ENCODE peak calls at places on chromosome 13, in six cellular contexts. I is Calu3, C is choroid plexus epithelial cell, U is thyroid gland, V is neural crest cell, J is PC-3. T is an unnamed sample.

GRCh38 chr13:41311607-41312500 is 787 bp downstream of the NAA16 start:
- DNase-seq in C (peak), I (peak), U (peak), J (peak), V (peak), T (peak)

GRCh38 chr13:108877300-108877699 is 247.9 kb downstream of the MYO16 start:
- DNase-seq in J (peak), C (peak), I (no peak), V (no peak), U (no peak), T (no peak)

GRCh38 chr13:50629497-50629896 is 214.0 kb downstream of the DLEU7 start:
- DNase-seq in J (no peak), V (no peak), I (no peak), C (peak), U (no peak), T (no peak)

GRCh38 chr13:55244991-55245644 is 1895.6 kb upstream of the PRR20A start:
- DNase-seq in C (no peak), V (peak), I (no peak), J (no peak), U (peak), T (no peak)

GRCh38 chr13:96898212-96898611 is 96.1 kb downstream of the OXGR1 start:
- DNase-seq in I (no peak), J (peak), C (peak), V (no peak), U (no peak), T (no peak)

GRCh38 chr13:30429721-30430694 is 7.7 kb downstream of the UBE2L5 start:
- DNase-seq in C (peak), V (no peak), I (peak), U (no peak), J (peak), T (no peak)

GRCh38 chr13:73268306-73268705 is 209.5 kb downstream of the KLF5 start:
- DNase-seq in V (no peak), I (no peak), C (peak), J (peak), U (no peak), T (no peak)

GRCh38 chr13:39729161-39729560 is 73.7 kb downstream of the COG6 start:
- DNase-seq in J (no peak), I (no peak), V (no peak), U (no peak), C (peak), T (no peak)

GRCh38 chr13:32150239-32150638 is 118.7 kb downstream of the FRY start:
- DNase-seq in I (no peak), C (peak), V (no peak), U (no peak), J (no peak), T (no peak)

GRCh38 chr13:59112375-59112774 is 1051.4 kb downstream of the DIAPH3 start:
- DNase-seq in I (no peak), J (peak), U (no peak), C (peak), V (peak), T (no peak)

GRCh38 chr13:108033800-108034707 is 181.3 kb downstream of the LIG4 start:
- DNase-seq in I (no peak), C (peak), J (peak), U (no peak), V (no peak), T (no peak)

GRCh38 chr13:47837906-47838305 is 163.2 kb downstream of the SUCLA2 start:
- DNase-seq in I (no peak), V (no peak), U (no peak), J (no peak), C (no peak), T (no peak)

GRCh38 chr13:53242015-53242414 is 213.4 kb downstream of the OLFM4 start:
- DNase-seq in V (no peak), U (no peak), C (no peak), J (no peak), I (no peak), T (no peak)

GRCh38 chr13:39417131-39417530 is 185.9 kb downstream of the LHFPL6 start:
- DNase-seq in C (no peak), I (no peak), U (peak), J (no peak), V (peak), T (no peak)

GRCh38 chr13:114324334-114324733 is 10.0 kb downstream of the CHAMP1 start:
- DNase-seq in U (no peak), V (no peak), I (no peak), C (no peak), J (no peak), T (no peak)

GRCh38 chr13:38417727-38418126 is 68.1 kb downstream of the UFM1 start:
- DNase-seq in C (peak), V (no peak), I (peak), U (no peak), J (peak), T (no peak)

GRCh38 chr13:107258599-107259187 is 690.8 kb upstream of the ARGLU1 start:
- DNase-seq in C (peak), I (no peak), J (peak), V (no peak), U (no peak), T (no peak)

GRCh38 chr13:90154311-90154960 is 1193.1 kb upstream of the MIR17HG start:
- DNase-seq in U (no peak), J (peak), C (no peak), I (no peak), V (no peak), T (no peak)

GRCh38 chr13:102020611-102021216 is 381.1 kb downstream of the FGF14 start:
- DNase-seq in J (peak), V (no peak), U (no peak), C (peak), I (peak), T (no peak)

GRCh38 chr13:47588676-47589075 is 412.4 kb downstream of the SUCLA2 start:
- DNase-seq in V (no peak), I (no peak), U (no peak), J (no peak), C (no peak), T (no peak)

GRCh38 chr13:63408227-63409202 is 1992.9 kb upstream of the PCDH20 start:
- DNase-seq in C (peak), I (no peak), V (no peak), U (no peak), J (no peak), T (no peak)

GRCh38 chr13:98393873-98394272 is 183.0 kb downstream of the STK24 start:
- DNase-seq in J (no peak), V (no peak), U (peak), I (no peak), C (no peak), T (no peak)

GRCh38 chr13:110334256-110334655 is 27.2 kb downstream of the COL4A2 start:
- DNase-seq in I (no peak), J (no peak), U (no peak), C (peak), V (no peak), T (no peak)

GRCh38 chr13:49452725-49453457 is 8.8 kb downstream of the SETDB2 start:
- DNase-seq in V (no peak), C (no peak), J (no peak), I (no peak), U (no peak), T (no peak)

GRCh38 chr13:82506805-82507404 is 1375.4 kb downstream of the SLITRK1 start:
- DNase-seq in U (no peak), C (no peak), V (no peak), J (no peak), I (no peak), T (no peak)

GRCh38 chr13:40191186-40191980 is 475.1 kb downstream of the FOXO1 start:
- DNase-seq in U (no peak), V (no peak), C (peak), J (no peak), I (no peak), T (no peak)

GRCh38 chr13:32969516-32969941 is 46.7 kb upstream of the KL start:
- DNase-seq in I (no peak), C (peak), U (no peak), J (no peak), V (no peak), T (no peak)

GRCh38 chr13:83377486-83377885 is 504.8 kb downstream of the SLITRK1 start:
- DNase-seq in V (no peak), J (no peak), C (peak), U (no peak), I (no peak), T (no peak)

GRCh38 chr13:79290595-79291244 is 115.3 kb downstream of the RBM26 start:
- DNase-seq in U (no peak), V (no peak), I (no peak), J (no peak), C (no peak), T (no peak)

GRCh38 chr13:36377822-36378480 is 31.8 kb upstream of the SPART start:
- DNase-seq in V (no peak), U (no peak), I (no peak), C (peak), J (no peak), T (no peak)

GRCh38 chr13:41563501-41564001 is 106.2 kb downstream of the RGCC start:
- DNase-seq in V (no peak), I (no peak), C (peak), J (peak), U (no peak), T (no peak)

GRCh38 chr13:78241278-78241919 is 322.8 kb upstream of the EDNRB start:
- DNase-seq in J (peak), I (peak), V (peak), U (peak), C (peak), T (peak)
- TF ChIP-seq CTCF in J (peak), I (peak), V (peak), U (no peak), C (peak), T (peak)

DNA sequence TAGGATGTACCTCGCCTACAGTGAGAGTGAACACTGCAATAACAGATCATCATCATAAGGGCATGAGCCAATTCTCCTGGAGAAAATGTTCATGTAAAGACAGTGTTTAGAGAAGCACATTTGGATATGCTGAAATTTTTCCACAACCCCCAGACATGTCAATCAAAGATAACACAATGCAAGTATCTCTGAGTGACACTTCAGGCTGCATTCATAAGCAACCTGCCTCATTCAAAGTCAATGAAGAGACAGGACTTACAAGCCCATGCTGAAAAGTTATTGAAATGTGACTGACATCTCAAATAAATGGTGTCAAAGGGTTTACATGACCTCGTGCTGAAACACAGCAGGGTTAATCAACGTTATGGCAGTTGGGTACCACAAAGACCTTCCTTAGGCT is 102.0 kb downstream of the PCDH9 start:
- DNase-seq in C (no peak), I (no peak), U (no peak), J (no peak), V (no peak), T (no peak)
- TF ChIP-seq CTCF in C (no peak), I (no peak), U (no peak), J (no peak), V (no peak), T (no peak)

GRCh38 chr13:20704459-20705069 is 1.1 kb downstream of the IL17D start:
- DNase-seq in U (no peak), V (no peak), C (no peak), I (no peak), J (no peak), T (no peak)

GRCh38 chr13:20700288-20700687 is 3.2 kb upstream of the IL17D start:
- DNase-seq in I (no peak), U (no peak), V (no peak), J (no peak), C (peak), T (no peak)

GRCh38 chr13:20703785-20704458 is 423 bp downstream of the IL17D start:
- DNase-seq in U (peak), V (peak), J (peak), I (peak), C (peak), T (peak)

GRCh38 chr13:20702530-20702929 is 969 bp upstream of the IL17D start:
- DNase-seq in I (no peak), J (no peak), V (no peak), U (no peak), C (no peak), T (no peak)

DNA sequence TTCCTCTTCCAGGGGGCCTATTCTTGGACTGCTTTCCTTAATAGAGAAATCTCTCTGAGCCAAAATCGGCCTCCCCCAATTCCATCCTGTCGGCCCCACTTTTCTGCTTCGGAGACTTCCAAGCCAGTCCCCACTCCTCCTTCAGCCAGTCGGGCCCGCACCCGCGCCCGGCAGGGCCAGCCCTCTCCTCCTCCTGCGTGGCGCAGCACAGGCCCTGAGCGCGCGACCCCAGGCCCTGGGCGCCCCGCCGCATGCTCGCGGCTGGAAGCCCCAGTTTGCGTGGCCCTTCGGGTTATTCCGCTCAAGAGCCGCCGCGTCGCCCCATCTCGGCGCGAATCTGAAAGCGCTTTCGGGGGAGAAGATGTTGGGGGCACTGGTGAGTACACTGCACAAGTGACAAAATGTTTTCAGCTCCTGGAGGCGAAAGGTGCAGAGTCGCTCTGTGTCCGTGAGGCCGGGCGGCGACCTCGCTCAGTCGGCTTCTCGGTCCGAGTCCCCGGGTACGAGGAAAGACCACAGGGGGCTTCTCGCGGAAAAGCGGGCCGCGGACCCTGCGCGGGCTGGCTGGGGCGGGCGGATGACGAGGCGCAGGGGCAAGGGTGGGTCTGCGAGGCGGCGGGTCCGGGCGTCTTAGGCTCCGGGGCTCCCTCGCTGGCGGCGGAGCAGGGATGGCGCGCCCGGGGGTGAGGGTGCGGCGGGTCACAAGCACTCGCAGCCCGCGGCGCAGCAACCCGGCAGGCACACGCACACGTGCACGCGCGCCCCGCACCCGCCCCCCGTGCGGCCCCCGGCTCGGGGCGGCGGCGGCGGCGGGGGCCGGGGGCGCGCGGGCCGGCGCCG is at the start of gene IL17D:
- DNase-seq in C (no peak), U (peak), I (peak), V (peak), J (no peak), T (no peak)
- TF ChIP-seq CTCF in C (no peak), U (no peak), I (no peak), V (no peak), J (peak), T (no peak)

GRCh38 chr13:74554581-74555290 is 420.5 kb upstream of the KLF12 start:
- DNase-seq in U (no peak), J (no peak), V (no peak), C (no peak), I (no peak), T (no peak)
- TF ChIP-seq CTCF in U (no peak), J (no peak), V (no peak), C (no peak), I (no peak), T (no peak)

GRCh38 chr13:113243847-113244246 is 34.4 kb downstream of the CUL4A start:
- DNase-seq in V (no peak), J (no peak), C (no peak), I (no peak), U (no peak), T (no peak)

GRCh38 chr13:113245858-113246791 is 36.7 kb downstream of the CUL4A start:
- DNase-seq in J (peak), C (no peak), U (peak), I (no peak), V (no peak), T (no peak)
- TF ChIP-seq CTCF in J (peak), C (peak), U (no peak), I (no peak), V (peak), T (peak)

DNA sequence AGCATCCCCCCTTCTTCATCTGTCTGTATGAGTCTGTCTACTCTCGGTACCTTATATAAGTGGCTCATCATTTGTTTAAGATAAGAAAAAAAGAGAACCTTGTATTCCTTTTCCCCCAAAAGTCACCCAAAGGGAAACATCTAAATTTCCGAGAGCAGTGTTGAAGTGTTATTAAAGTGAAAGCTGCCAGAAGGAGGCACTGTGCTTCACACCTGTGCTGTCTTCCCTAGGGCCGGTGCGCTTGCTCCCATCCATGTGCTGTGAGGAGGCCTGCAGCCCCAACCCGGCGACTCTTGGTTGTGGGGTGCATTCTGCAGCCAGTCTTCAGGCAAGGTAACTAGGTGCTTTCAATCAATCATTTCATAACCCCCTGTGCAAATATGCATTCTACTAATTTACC is 97.5 kb downstream of the TNFRSF19 start:
- DNase-seq in C (no peak), J (no peak), I (no peak), V (no peak), U (no peak), T (no peak)
- TF ChIP-seq CTCF in C (peak), J (peak), I (no peak), V (no peak), U (no peak), T (no peak)

GRCh38 chr13:26075498-26075897 is 23.7 kb upstream of the SHISA2 start:
- DNase-seq in U (no peak), V (no peak), I (no peak), J (peak), C (peak), T (no peak)
- TF ChIP-seq CTCF in U (no peak), V (no peak), I (no peak), J (no peak), C (peak), T (no peak)

GRCh38 chr13:111898956-111899713 is 167.8 kb upstream of the SOX1 start:
- DNase-seq in I (no peak), U (no peak), C (no peak), V (no peak), J (no peak), T (no peak)

GRCh38 chr13:111897846-111898215 is 169.1 kb upstream of the SOX1 start:
- DNase-seq in C (no peak), U (no peak), J (no peak), V (no peak), I (no peak), T (no peak)

GRCh38 chr13:111893607-111894443 is 173.1 kb upstream of the SOX1 start:
- DNase-seq in J (no peak), U (no peak), C (no peak), I (no peak), V (peak), T (no peak)

GRCh38 chr13:111897178-111897845 is 169.6 kb upstream of the SOX1 start:
- DNase-seq in U (no peak), I (no peak), V (no peak), C (no peak), J (no peak), T (peak)

GRCh38 chr13:111895896-111896821 is 170.8 kb upstream of the SOX1 start:
- DNase-seq in C (no peak), I (no peak), U (no peak), J (no peak), V (no peak), T (peak)
- TF ChIP-seq CTCF in C (no peak), I (no peak), U (no peak), J (no peak), V (no peak), T (no peak)

T was measured in mesothelial cell of epicardium.